ENCODE peak calls at places on chromosomes 16 and 17, in four cellular contexts. D, U, N and V are unnamed samples.

GRCh38 chr17:12549499-12549901 is 116.2 kb upstream of the MYOCD start:
- DNase-seq in D (no peak), U (no peak), N (no peak), V (no peak)

GRCh38 chr17:36133629-36134259 is 30.1 kb downstream of the CCL4 start:
- DNase-seq in D (peak), U (no peak), N (no peak), V (no peak)

GRCh38 chr16:73615256-73615655 is 567.3 kb upstream of the ZFHX3 start:
- DNase-seq in D (no peak), U (no peak), N (no peak), V (no peak)

GRCh38 chr17:4480929-4481898 is 17.5 kb upstream of the SPNS2 start:
- DNase-seq in D (no peak), U (no peak), N (peak), V (no peak)

GRCh38 chr17:8105957-8106398 is 12.3 kb downstream of the ALOXE3 start:
- DNase-seq in D (no peak), U (no peak), N (no peak), V (no peak)

GRCh38 chr17:27985306-27985705 is 57.2 kb upstream of the NLK start:
- DNase-seq in D (no peak), U (no peak), N (no peak), V (no peak)

GRCh38 chr16:55672471-55672870 is 16.7 kb downstream of the SLC6A2 start:
- DNase-seq in D (peak), U (no peak), N (no peak), V (no peak)

GRCh38 chr16:80664226-80664625 is 123.4 kb downstream of the DYNLRB2 start:
- DNase-seq in D (no peak), U (no peak), N (no peak), V (no peak)

GRCh38 chr16:64351116-64351515 is 770.7 kb downstream of the CDH11 start:
- DNase-seq in D (no peak), U (no peak), N (no peak), V (no peak)

GRCh38 chr17:55793272-55793671 is 42.4 kb downstream of the PCTP start:
- DNase-seq in D (no peak), U (no peak), N (no peak), V (no peak)

GRCh38 chr16:68281368-68282063 is 17.2 kb downstream of the SLC7A6 start:
- DNase-seq in D (no peak), U (no peak), N (no peak), V (no peak)

GRCh38 chr17:65013613-65014391 is 42.7 kb downstream of the GNA13 start:
- DNase-seq in D (peak), U (no peak), N (no peak), V (peak)

GRCh38 chr17:30920282-30920681 is 1.5 kb upstream of the ADAP2 start:
- DNase-seq in D (no peak), U (no peak), N (no peak), V (no peak)

GRCh38 chr16:47777191-47777590 is 316.1 kb downstream of the PHKB start:
- DNase-seq in D (no peak), U (no peak), N (no peak), V (no peak)

GRCh38 chr16:66127459-66128362 is 238.8 kb upstream of the CDH5 start:
- DNase-seq in D (peak), U (no peak), N (no peak), V (no peak)

GRCh38 chr16:70151391-70151790 is 22.2 kb upstream of the CLEC18C start:
- DNase-seq in D (no peak), U (no peak), N (no peak), V (no peak)

GRCh38 chr17:40442392-40443195 is 656 bp upstream of the IGFBP4 start:
- DNase-seq in D (peak), U (no peak), N (no peak), V (no peak)

GRCh38 chr17:49180303-49180702 is 30.1 kb downstream of the GNGT2 start:
- DNase-seq in D (peak), U (no peak), N (peak), V (peak)

GRCh38 chr17:49748791-49749190 is 15.1 kb downstream of the FAM117A start:
- DNase-seq in D (no peak), U (no peak), N (no peak), V (no peak)

DNA sequence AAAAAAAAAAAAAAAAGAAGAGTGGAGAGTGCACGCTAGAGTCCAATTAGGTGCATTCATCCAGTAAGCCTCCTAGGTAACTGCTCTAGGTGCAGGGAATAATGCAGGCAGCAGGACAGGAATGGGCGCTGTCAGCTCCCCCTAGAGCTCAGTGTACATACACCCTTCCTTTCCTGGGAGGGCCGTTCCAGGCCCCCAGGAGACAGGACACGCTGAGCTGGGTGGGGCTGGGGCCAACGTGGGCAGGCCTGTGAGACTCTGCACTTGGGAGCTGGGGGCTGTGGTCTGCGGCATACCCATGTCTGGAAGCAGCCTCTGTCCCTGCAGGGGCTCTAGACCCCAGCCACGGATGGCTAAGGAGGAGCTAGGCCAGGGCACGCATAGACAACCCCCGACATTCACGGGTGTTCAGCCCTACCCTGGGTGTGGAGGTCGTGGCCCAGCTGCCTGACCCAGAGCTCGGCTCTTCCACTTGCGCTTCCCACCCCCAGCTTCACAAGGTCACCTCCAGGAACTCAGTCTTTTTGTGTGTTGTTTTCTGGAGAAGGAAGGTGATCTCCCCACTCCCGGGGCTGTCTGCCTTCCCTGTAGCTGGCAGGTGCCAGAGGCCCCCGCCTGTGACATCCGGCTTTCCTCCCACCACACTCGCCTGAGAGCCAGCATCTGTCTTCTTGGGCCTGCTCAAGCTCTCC is 985 bp upstream of the ANTKMT start:
- DNase-seq in D (no peak), U (no peak), N (no peak), V (peak)
- TF ChIP-seq POLR2A in D (no peak), U (no peak), N (no peak), V (no peak)

GRCh38 chr17:75237100-75238014 is 24.0 kb downstream of the GGA3 start:
- DNase-seq in D (no peak), U (no peak), N (no peak), V (no peak)
- TF ChIP-seq POLR2A in D (no peak), U (no peak), N (no peak), V (no peak)

DNA sequence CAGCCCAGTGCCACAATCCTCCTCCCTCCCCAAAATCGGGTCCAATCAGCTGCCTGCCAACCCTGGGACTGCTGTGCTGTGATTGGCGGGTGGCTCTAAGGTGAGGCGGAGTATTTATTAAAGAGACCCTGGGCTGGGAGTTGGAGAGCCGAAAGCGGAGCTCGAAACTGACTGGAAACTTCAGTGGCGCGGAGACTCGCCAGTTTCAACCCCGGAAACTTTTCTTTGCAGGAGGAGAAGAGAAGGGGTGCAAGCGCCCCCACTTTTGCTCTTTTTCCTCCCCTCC is at the start of gene SOX9:
- DNase-seq in D (peak), U (no peak), N (peak), V (peak)
- TF ChIP-seq POLR2A in D (peak), U (no peak), N (no peak), V (peak)

GRCh38 chr17:35129973-35130351 is 8.5 kb downstream of the FNDC8 start:
- DNase-seq in D (no peak), U (no peak), N (no peak), V (no peak)

GRCh38 chr17:35132099-35132498 is 10.0 kb downstream of the NLE1 start:
- DNase-seq in D (no peak), U (no peak), N (no peak), V (no peak)

GRCh38 chr17:35129154-35129972 is 7.9 kb downstream of the FNDC8 start:
- DNase-seq in D (no peak), U (no peak), N (no peak), V (no peak)

GRCh38 chr17:35130392-35130791 is 9.0 kb downstream of the FNDC8 start:
- DNase-seq in D (no peak), U (no peak), N (no peak), V (no peak)

GRCh38 chr17:35127751-35128514 is 6.5 kb downstream of the FNDC8 start:
- DNase-seq in D (peak), U (no peak), N (no peak), V (no peak)
- TF ChIP-seq POLR2A in D (no peak), U (no peak), N (no peak), V (no peak)

GRCh38 chr17:77354721-77355455 is 214.1 kb downstream of the SEC14L1 start:
- DNase-seq in D (peak), U (peak), N (peak), V (peak)
- TF ChIP-seq POLR2A in D (no peak), U (no peak), N (no peak), V (no peak)

GRCh38 chr16:10940501-10941079 is 1.7 kb downstream of the DEXI start:
- DNase-seq in D (no peak), U (peak), N (no peak), V (no peak)
- TF ChIP-seq POLR2A in D (no peak), U (no peak), N (no peak), V (no peak)

GRCh38 chr16:57244767-57245471 is at the start of gene ARL2BP:
- DNase-seq in D (peak), U (peak), N (peak), V (peak)
- TF ChIP-seq POLR2A in D (peak), U (peak), N (no peak), V (peak)

GRCh38 chr17:82229686-82230626 is 1.1 kb downstream of the SLC16A3 start:
- DNase-seq in D (no peak), U (no peak), N (no peak), V (no peak)

GRCh38 chr17:82230627-82231311 is 1.9 kb downstream of the SLC16A3 start:
- DNase-seq in D (peak), U (peak), N (peak), V (no peak)

GRCh38 chr17:82228278-82228841 is 482 bp upstream of the SLC16A3 start:
- DNase-seq in D (no peak), U (peak), N (peak), V (no peak)

GRCh38 chr17:82227629-82228277 is 1.1 kb upstream of the SLC16A3 start:
- DNase-seq in D (no peak), U (no peak), N (no peak), V (no peak)

DNA sequence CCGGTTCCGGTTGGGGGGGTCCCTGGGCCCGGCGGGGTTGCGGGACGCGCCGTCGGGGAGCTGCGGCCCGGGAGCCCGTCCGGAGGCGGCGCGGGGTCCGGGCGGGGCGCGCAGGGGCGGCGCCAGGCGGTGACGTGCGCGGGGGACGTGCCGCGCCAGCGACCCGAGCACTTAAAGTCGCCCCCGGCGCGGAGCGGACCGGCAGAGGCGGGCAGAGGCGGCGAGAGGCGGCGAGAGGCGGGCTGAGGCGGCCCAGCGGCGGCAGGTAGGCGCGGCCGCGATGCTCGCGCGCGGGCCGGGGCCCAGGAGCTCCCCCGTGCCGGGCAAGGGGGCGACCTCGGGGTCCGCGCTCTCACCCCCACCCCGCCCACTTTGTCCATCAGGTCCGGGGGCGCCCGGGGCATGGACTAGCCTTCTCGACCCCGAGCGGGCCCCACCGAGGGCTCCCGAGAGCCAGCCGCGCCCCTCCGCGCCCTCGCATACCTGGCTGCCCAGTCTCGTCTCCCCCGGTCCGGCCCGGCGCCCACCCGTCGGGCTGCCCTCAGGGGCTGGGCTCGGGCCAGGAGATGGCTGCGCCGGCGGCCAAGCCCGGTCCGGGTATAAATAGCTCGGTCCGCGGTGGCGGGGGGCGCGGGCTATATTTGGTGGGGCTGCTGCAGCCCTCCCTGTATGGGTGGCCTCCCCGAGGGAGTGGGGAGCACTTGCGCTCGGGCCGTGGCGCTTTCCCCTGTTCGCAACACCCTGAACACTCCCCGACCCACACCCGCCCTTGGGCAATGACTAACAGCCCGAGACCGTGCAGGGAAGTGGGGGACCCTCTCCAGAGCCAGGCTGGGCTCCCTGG is at the start of gene SLC16A3:
- DNase-seq in D (no peak), U (peak), N (peak), V (no peak)
- TF ChIP-seq POLR2A in D (peak), U (peak), N (no peak), V (peak)

GRCh38 chr17:45241315-45242011 is 19.8 kb downstream of the FMNL1 start:
- DNase-seq in D (no peak), U (peak), N (peak), V (no peak)
- TF ChIP-seq POLR2A in D (no peak), U (no peak), N (no peak), V (no peak)